ENCODE peak calls at places on chromosomes 16 and 17, in seven cellular contexts. E, W, R, T, U, L and B are unnamed samples. For H3K9me2, the result is how much of the 10 kb centered on the place peaks cover.

GRCh38 chr17:19728114-19728495 is 11.7 kb upstream of the SLC47A2 start:
- DNase-seq in E (peak), W (no peak), R (no peak), T (no peak), U (peak), L (peak), B (no peak)

GRCh38 chr17:56826611-56827414 is 6.9 kb downstream of the C17orf67 start:
- DNase-seq in E (no peak), W (no peak), R (no peak), T (no peak), U (no peak), L (no peak), B (no peak)

GRCh38 chr16:27285676-27286196 is 17.2 kb upstream of the NSMCE1 start:
- DNase-seq in E (no peak), W (no peak), R (no peak), T (no peak), U (no peak), L (no peak), B (no peak)

GRCh38 chr16:80197790-80198201 is 343.0 kb upstream of the DYNLRB2 start:
- DNase-seq in E (no peak), W (no peak), R (no peak), T (no peak), U (no peak), L (peak), B (no peak)

GRCh38 chr16:87608400-87608985 is 6.2 kb downstream of the JPH3 start:
- DNase-seq in E (peak), W (peak), R (no peak), T (peak), U (no peak), L (peak), B (peak)

GRCh38 chr17:34300652-34301390 is 15.3 kb downstream of the CCL11 start:
- DNase-seq in E (no peak), W (no peak), R (no peak), T (peak), U (no peak), L (no peak), B (no peak)

GRCh38 chr17:18992454-18993130 is 12.0 kb downstream of the FAM83G start:
- DNase-seq in E (no peak), W (peak), R (no peak), T (peak), U (no peak), L (no peak), B (no peak)

GRCh38 chr17:69220098-69220497 is 8.5 kb downstream of the ABCA10 start:
- DNase-seq in E (no peak), W (no peak), R (no peak), T (no peak), U (no peak), L (no peak), B (no peak)

GRCh38 chr16:49986351-49987124 is 38.5 kb upstream of the CNEP1R1 start:
- DNase-seq in E (no peak), W (no peak), R (peak), T (no peak), U (peak), L (peak), B (peak)

GRCh38 chr16:8982816-8983215 is 19.1 kb upstream of the USP7 start:
- DNase-seq in E (no peak), W (no peak), R (no peak), T (no peak), U (no peak), L (no peak), B (no peak)

GRCh38 chr17:81821603-81822311 is 11.3 kb downstream of the MCRIP1 start:
- DNase-seq in E (peak), W (no peak), R (peak), T (no peak), U (peak), L (peak), B (peak)

GRCh38 chr17:72514888-72515287 is 394.1 kb downstream of the SOX9 start:
- DNase-seq in E (no peak), W (no peak), R (no peak), T (no peak), U (no peak), L (peak), B (no peak)

GRCh38 chr17:59105852-59106462 is 723 bp downstream of the TRIM37 start:
- DNase-seq in E (peak), W (peak), R (no peak), T (peak), U (peak), L (peak), B (peak)

GRCh38 chr17:66909811-66910210 is 54.7 kb upstream of the CACNG4 start:
- DNase-seq in E (no peak), W (no peak), R (no peak), T (no peak), U (no peak), L (no peak), B (no peak)

GRCh38 chr17:15914400-15915165 is 30.3 kb upstream of the ADORA2B start:
- DNase-seq in E (no peak), W (no peak), R (no peak), T (no peak), U (no peak), L (peak), B (no peak)

GRCh38 chr17:50051082-50051576 is 4.8 kb upstream of the ITGA3 start:
- DNase-seq in E (peak), W (no peak), R (peak), T (peak), U (no peak), L (peak), B (no peak)

GRCh38 chr17:40460585-40460975 is 17.3 kb downstream of the IGFBP4 start:
- DNase-seq in E (no peak), W (no peak), R (no peak), T (no peak), U (peak), L (peak), B (no peak)

GRCh38 chr16:9447195-9447551 is 355.7 kb downstream of the HAPSTR1 start:
- DNase-seq in E (no peak), W (no peak), R (no peak), T (no peak), U (no peak), L (no peak), B (no peak)

DNA sequence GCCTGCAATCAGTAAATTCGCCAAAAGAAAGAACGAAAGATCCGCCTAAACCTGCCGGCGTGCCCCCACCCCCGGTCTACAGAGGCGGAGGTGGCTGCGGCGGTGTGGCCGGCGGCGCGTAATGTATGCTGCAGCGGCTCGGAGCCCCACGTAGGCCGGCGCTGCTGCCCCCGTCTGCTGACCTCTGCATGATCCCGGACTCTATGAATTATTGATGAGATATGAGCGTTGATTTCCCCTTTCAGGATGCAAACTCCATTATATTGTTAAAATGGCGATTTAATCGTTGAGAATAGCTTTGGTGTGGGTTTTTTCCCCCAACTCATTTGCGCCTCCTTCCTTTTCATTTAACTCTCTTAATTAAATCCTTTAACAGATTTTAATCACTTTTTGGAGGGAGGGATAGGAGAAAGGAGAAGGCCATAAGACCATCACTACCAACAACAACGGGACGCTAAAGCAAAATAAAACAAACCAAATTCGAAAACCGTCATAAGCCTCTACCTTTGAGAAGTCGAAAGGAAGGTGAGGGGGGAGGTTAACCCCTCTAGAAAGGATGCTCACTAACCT is 3.6 kb downstream of the HOXB3 start:
- DNase-seq in E (no peak), W (no peak), R (no peak), T (peak), U (no peak), L (no peak), B (no peak)
- H2AFZ ChIP-seq in E (no peak), W (peak), R (no peak), T (peak), U (no peak), L (peak), B (no peak)

GRCh38 chr17:76887809-76888208 is 19.6 kb downstream of the MGAT5B start:
- DNase-seq in E (no peak), W (no peak), R (no peak), T (no peak), U (no peak), L (peak), B (peak)
- TF ChIP-seq CTCF in E (no peak), W (peak), R (peak), T (peak), U (peak), L (peak), B (peak)

DNA sequence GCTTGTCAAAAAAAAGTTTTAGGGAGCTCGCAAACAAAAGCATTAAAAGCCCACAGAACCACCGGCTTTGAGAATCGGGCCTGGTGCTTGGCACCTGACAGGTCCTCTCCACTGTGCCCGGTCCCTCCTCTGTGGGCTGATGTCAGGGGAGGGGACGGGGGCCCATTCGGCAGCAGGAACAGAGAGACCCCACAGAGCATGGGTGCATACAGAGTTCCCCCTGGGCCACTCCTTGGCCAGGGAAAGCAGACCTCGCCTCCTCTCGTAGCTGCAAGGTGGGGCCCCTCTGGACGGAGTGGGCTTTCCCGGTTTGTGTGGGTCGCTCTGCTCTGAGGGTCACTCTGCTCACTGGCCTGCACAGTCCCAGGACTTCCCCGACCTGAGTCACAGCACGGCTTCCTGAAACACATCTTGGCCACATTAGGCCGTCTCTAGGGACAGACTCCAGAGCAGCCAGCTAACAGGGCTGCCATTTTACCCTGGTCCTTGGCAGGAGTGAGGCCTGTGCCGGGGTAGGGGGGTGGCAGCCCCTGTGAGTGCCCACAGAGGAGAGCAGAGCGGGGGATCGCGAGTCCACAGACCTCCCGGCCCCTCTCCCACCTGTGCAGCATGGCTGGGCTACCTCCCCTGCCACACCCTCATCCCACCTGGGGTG is 11.1 kb downstream of the CBFA2T3 start:
- DNase-seq in E (no peak), W (no peak), R (no peak), T (no peak), U (no peak), L (no peak), B (no peak)
- H3K9me2 ChIP-seq in E (under half), W (under half), R (under half), T (under half), U (under half), L (under half), B (under half)

GRCh38 chr16:84369938-84370627 is 1.7 kb downstream of the ATP2C2 start:
- DNase-seq in E (peak), W (no peak), R (no peak), T (no peak), U (no peak), L (peak), B (peak)
- H2AFZ ChIP-seq in E (peak), W (no peak), R (no peak), T (no peak), U (no peak), L (peak), B (no peak)